ENCODE peak calls at places on chromosomes 12 and 14, in four cellular contexts. D is neural progenitor cell, X is thoracic aorta, M is progenitor cell of endocrine pancreas. A is an unnamed sample.

GRCh38 chr14:100104523-100105300 is 39.5 kb downstream of the EVL start:
- DNase-seq in D (no peak), X (no peak), M (no peak), A (no peak)

GRCh38 chr14:50082784-50083466 is 33.4 kb downstream of the VCPKMT start:
- DNase-seq in D (no peak), X (no peak), M (no peak), A (no peak)

GRCh38 chr14:76232782-76233181 is 81.1 kb downstream of the GPATCH2L start:
- DNase-seq in D (no peak), X (no peak), M (no peak), A (no peak)

GRCh38 chr14:23478109-23478698 is 8.7 kb downstream of the NGDN start:
- DNase-seq in D (peak), X (no peak), M (peak), A (peak)

GRCh38 chr12:124610629-124611558 is 43.5 kb upstream of the NCOR2 start:
- DNase-seq in D (no peak), X (no peak), M (no peak), A (no peak)

GRCh38 chr12:75452675-75453330 is 27.8 kb upstream of the GLIPR1 start:
- DNase-seq in D (no peak), X (no peak), M (no peak), A (no peak)

GRCh38 chr14:100896369-100897060 is 7.0 kb downstream of the RTL1 start:
- DNase-seq in D (peak), X (no peak), M (no peak), A (no peak)

GRCh38 chr14:55968741-55969140 is 149.5 kb upstream of the PELI2 start:
- DNase-seq in D (no peak), X (no peak), M (no peak), A (no peak)

GRCh38 chr12:96981053-96981452 is 74.0 kb downstream of the NEDD1 start:
- DNase-seq in D (no peak), X (no peak), M (no peak), A (no peak)

GRCh38 chr12:77299910-77300772 is 234.8 kb upstream of the E2F7 start:
- DNase-seq in D (no peak), X (no peak), M (no peak), A (no peak)

GRCh38 chr12:127515941-127516340 is 751.0 kb upstream of the TMEM132C start:
- DNase-seq in D (no peak), X (no peak), M (no peak), A (no peak)

GRCh38 chr12:96218989-96219678 is 25.0 kb downstream of the ELK3 start:
- DNase-seq in D (no peak), X (no peak), M (no peak), A (no peak)

GRCh38 chr12:97493729-97494128 is 31.1 kb downstream of the RMST start:
- DNase-seq in D (no peak), X (no peak), M (no peak), A (no peak)

GRCh38 chr14:24818054-24818822 is 184.2 kb upstream of the GZMB start:
- DNase-seq in D (no peak), X (no peak), M (no peak), A (no peak)

GRCh38 chr12:25364529-25365339 is 114.0 kb upstream of the KRAS start:
- DNase-seq in D (no peak), X (no peak), M (no peak), A (no peak)

GRCh38 chr12:65881965-65882413 is 57.7 kb downstream of the HMGA2 start:
- DNase-seq in D (peak), X (peak), M (no peak), A (no peak)

GRCh38 chr12:2170376-2170775 is 117.6 kb downstream of the CACNA1C start:
- DNase-seq in D (no peak), X (peak), M (no peak), A (no peak)

GRCh38 chr14:101961011-101961721 is 3.2 kb upstream of the DYNC1H1 start:
- DNase-seq in D (peak), X (no peak), M (peak), A (peak)

GRCh38 chr14:22024117-22024516 is 350.5 kb upstream of the OR4E1 start:
- DNase-seq in D (peak), X (no peak), M (no peak), A (no peak)

GRCh38 chr14:75636100-75636692 is 24.5 kb downstream of the ERG28 start:
- DNase-seq in D (peak), X (no peak), M (no peak), A (no peak)

GRCh38 chr14:79278286-79278797 is 933.0 kb downstream of the DIO2 start:
- DNase-seq in D (no peak), X (no peak), M (no peak), A (peak)

GRCh38 chr14:79278798-79279644 is 932.3 kb downstream of the DIO2 start:
- DNase-seq in D (peak), X (peak), M (peak), A (peak)

GRCh38 chr14:79275367-79275655 is 936.0 kb downstream of the DIO2 start:
- DNase-seq in D (no peak), X (no peak), M (no peak), A (no peak)

GRCh38 chr14:79271122-79271521 is 940.2 kb downstream of the DIO2 start:
- DNase-seq in D (no peak), X (no peak), M (no peak), A (no peak)

DNA sequence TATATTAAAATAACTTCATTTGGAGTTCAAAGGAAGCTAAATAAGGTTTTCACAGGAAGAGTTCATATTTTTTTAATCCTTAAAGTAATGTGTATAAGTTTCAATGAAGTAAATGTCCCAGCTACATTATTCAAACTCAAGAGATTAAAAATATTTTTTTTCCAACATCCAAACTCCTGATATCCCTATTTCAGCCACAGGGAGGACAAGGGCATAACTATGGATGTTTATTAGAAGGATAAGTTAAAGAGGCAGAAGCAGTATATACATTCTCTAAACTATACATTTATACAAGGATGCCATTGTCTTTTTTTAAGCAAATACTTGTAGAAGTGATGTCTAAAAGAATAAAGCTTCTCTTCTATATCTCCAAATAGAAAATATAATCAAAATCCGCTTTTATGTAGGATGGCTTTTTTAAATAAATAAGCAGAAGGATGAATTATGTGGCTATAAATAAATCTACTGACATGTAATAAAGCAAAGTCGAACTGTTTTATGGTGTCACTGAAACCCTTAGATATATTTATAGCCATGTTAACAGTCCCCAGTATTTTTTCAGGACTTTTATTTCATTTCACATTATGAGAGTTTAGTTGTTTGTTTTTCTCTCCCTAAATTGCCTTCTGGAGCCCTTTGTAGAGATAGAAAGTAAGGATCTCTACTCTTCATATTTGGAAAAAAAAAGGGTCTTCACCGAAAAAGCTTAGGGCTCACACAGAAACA is 936.5 kb downstream of the DIO2 start:
- DNase-seq in D (no peak), X (no peak), M (no peak), A (no peak)
- TF ChIP-seq CTCF in D (no peak), X (no peak), M (peak), A (peak)

GRCh38 chr14:104856157-104856868 is 8.8 kb upstream of the CEP170B start:
- DNase-seq in D (no peak), X (no peak), M (no peak), A (no peak)
- TF ChIP-seq CTCF in D (no peak), X (no peak), M (no peak), A (no peak)

DNA sequence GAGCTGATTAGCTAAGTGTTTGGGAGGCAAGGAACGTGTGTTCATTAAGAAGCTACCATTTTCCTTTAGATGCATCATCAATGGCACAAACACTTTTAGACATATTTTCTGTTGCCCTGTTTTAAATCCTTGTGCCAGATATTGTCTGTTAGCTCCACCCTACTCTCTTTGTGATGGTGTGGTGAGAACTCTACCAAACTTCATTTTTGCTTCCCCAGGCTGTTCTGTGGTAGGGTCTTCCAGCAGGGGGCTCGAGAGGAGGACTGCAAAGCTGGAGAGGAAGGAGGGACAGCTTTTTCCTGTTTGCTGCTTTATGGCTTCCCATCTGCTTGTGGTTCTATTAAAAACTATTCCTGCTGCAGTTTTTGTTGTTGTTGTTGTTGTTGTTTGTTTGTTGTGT is 23.8 kb upstream of the STRAP start:
- DNase-seq in D (peak), X (no peak), M (no peak), A (no peak)
- TF ChIP-seq CTCF in D (peak), X (no peak), M (peak), A (no peak)

DNA sequence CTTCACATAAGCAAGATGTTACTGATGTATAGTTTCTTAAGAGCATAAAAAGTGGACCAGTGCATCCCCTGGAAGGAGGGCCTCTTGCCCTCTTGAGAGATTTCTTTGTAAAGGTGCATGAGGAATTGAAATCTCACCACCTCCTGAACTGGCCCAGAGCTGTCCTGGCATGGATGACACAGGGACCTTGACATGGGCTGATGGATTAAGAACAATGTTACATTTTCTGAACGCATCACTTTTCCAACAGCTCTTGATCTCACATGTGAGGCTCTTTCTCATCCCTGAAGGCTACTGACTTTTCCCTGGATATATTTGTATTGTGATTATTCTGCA is 360.4 kb downstream of the RGS6 start:
- DNase-seq in D (no peak), X (no peak), M (no peak), A (no peak)
- TF ChIP-seq CTCF in D (no peak), X (no peak), M (no peak), A (peak)

GRCh38 chr14:52551696-52552062 is 626 bp downstream of the TXNDC16 start:
- DNase-seq in D (peak), X (no peak), M (no peak), A (no peak)
- TF ChIP-seq CTCF in D (peak), X (no peak), M (peak), A (no peak)

GRCh38 chr14:63361790-63362189 is 43.1 kb upstream of the GPHB5 start:
- DNase-seq in D (no peak), X (no peak), M (no peak), A (no peak)
- TF ChIP-seq CTCF in D (no peak), X (no peak), M (no peak), A (no peak)

DNA sequence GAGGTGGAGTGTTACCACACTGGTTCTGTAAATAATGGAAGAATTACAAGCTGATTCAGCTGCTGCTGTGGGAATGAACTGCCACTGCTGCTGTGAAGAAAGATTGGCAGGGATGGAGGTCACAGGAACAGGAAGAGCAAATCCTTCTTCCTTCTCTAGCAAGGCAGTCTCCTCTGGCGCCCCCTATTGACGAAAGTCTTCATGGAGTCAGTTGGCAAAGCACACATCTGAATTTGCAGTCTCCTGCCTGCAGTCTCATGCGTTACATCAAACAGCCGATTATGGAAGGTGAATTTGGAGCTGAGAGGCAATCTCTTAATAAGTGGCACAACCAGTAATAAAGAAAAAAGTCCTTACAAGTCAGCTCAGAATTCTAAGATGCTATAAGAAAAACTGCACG is 106.0 kb upstream of the TMTC1 start:
- DNase-seq in D (peak), X (no peak), M (peak), A (peak)
- TF ChIP-seq CTCF in D (peak), X (peak), M (peak), A (peak)

GRCh38 chr14:63923422-63923752 is 70.6 kb downstream of the SYNE2 start:
- DNase-seq in D (no peak), X (no peak), M (no peak), A (no peak)

GRCh38 chr14:63924375-63924774 is 71.6 kb downstream of the SYNE2 start:
- DNase-seq in D (no peak), X (no peak), M (no peak), A (no peak)

GRCh38 chr14:63922696-63923421 is 70.1 kb downstream of the SYNE2 start:
- DNase-seq in D (no peak), X (no peak), M (no peak), A (no peak)

GRCh38 chr14:63928744-63929174 is 76.0 kb downstream of the SYNE2 start:
- DNase-seq in D (no peak), X (no peak), M (no peak), A (no peak)

DNA sequence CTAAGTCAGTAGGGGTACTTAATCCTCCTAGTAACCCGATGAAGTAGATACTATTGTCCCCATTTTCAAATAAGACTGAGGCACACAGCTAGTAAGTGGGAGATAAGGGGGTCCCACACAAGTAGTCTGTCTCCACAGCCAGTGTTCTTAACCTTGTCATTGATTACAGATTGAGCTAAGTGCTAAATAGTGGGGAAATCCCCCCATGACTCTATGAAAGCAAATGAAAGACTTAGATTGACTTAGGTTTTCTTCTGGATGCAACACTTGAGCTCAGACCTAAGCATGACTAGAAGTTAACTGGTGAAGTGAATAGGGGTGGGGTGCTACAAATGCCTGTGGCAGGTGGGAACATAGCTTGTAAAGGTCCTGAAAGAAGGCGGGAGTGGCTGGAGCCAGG is 73.8 kb downstream of the SYNE2 start:
- DNase-seq in D (no peak), X (no peak), M (no peak), A (no peak)
- TF ChIP-seq CTCF in D (no peak), X (no peak), M (no peak), A (no peak)